ENCODE peak calls at places on chromosomes 12 and 14, in six cellular contexts. One of them, this sample, is unnamed.

GRCh38 chr12:14310866-14311265 is 54.6 kb upstream of the ATF7IP start:
- DNase-seq in endodermal cell: no peak
- DNase-seq in spleen: no peak
- DNase-seq in heart left ventricle: no peak
- DNase-seq in gastrocnemius medialis: no peak
- DNase-seq in ovary: no peak
- DNase-seq in this sample: no peak

GRCh38 chr12:58491296-58491695 is 429.0 kb downstream of the LRIG3 start:
- DNase-seq in endodermal cell: no peak
- DNase-seq in gastrocnemius medialis: no peak
- DNase-seq in heart left ventricle: no peak
- DNase-seq in spleen: no peak
- DNase-seq in ovary: no peak
- DNase-seq in this sample: no peak

GRCh38 chr12:100293017-100293416 is 26.0 kb downstream of the SCYL2 start:
- DNase-seq in ovary: no peak
- DNase-seq in heart left ventricle: no peak
- DNase-seq in gastrocnemius medialis: no peak
- DNase-seq in spleen: no peak
- DNase-seq in endodermal cell: no peak
- DNase-seq in this sample: no peak

GRCh38 chr12:56930241-56930640 is 4.0 kb downstream of the SDR9C7 start:
- DNase-seq in gastrocnemius medialis: no peak
- DNase-seq in heart left ventricle: no peak
- DNase-seq in endodermal cell: no peak
- DNase-seq in ovary: no peak
- DNase-seq in spleen: no peak
- DNase-seq in this sample: no peak

GRCh38 chr12:68675098-68675842 is 11.5 kb upstream of the NUP107 start:
- DNase-seq in heart left ventricle: no peak
- DNase-seq in gastrocnemius medialis: no peak
- DNase-seq in ovary: no peak
- DNase-seq in endodermal cell: peak; percentile 54
- DNase-seq in spleen: peak; percentile 88
- DNase-seq in this sample: no peak

GRCh38 chr12:87618199-87618598 is 411.0 kb downstream of the C12orf50 start:
- DNase-seq in ovary: no peak
- DNase-seq in spleen: no peak
- DNase-seq in gastrocnemius medialis: no peak
- DNase-seq in endodermal cell: no peak
- DNase-seq in heart left ventricle: no peak
- DNase-seq in this sample: no peak

GRCh38 chr12:93453633-93454032 is 11.9 kb upstream of the UBE2N start:
- DNase-seq in gastrocnemius medialis: no peak
- DNase-seq in spleen: no peak
- DNase-seq in heart left ventricle: no peak
- DNase-seq in ovary: no peak
- DNase-seq in endodermal cell: no peak
- DNase-seq in this sample: no peak

GRCh38 chr14:84254205-84254788 is 1275.6 kb upstream of the FLRT2 start:
- DNase-seq in endodermal cell: peak; percentile 86
- DNase-seq in heart left ventricle: no peak
- DNase-seq in gastrocnemius medialis: no peak
- DNase-seq in spleen: no peak
- DNase-seq in ovary: no peak
- DNase-seq in this sample: no peak

GRCh38 chr14:74965770-74966153 is 10.4 kb upstream of the PGF start:
- DNase-seq in endodermal cell: no peak
- DNase-seq in gastrocnemius medialis: no peak
- DNase-seq in spleen: no peak
- DNase-seq in ovary: no peak
- DNase-seq in heart left ventricle: no peak
- DNase-seq in this sample: no peak

GRCh38 chr14:33568935-33569579 is 381.8 kb downstream of the EGLN3 start:
- DNase-seq in endodermal cell: no peak
- DNase-seq in spleen: no peak
- DNase-seq in gastrocnemius medialis: no peak
- DNase-seq in heart left ventricle: no peak
- DNase-seq in ovary: no peak
- DNase-seq in this sample: no peak

GRCh38 chr14:104889374-104889755 is 24.3 kb downstream of the CEP170B start:
- DNase-seq in heart left ventricle: no peak
- DNase-seq in endodermal cell: peak; percentile 42
- DNase-seq in spleen: no peak
- DNase-seq in ovary: peak; percentile 7
- DNase-seq in gastrocnemius medialis: no peak
- DNase-seq in this sample: no peak

GRCh38 chr14:104146651-104147345 is 8.4 kb downstream of the KIF26A start:
- DNase-seq in gastrocnemius medialis: no peak
- DNase-seq in spleen: peak; percentile 65
- DNase-seq in endodermal cell: peak; percentile 45
- DNase-seq in ovary: no peak
- DNase-seq in heart left ventricle: peak; percentile 19
- DNase-seq in this sample: no peak

GRCh38 chr12:16062611-16063010 is 151.5 kb downstream of the DERA start:
- DNase-seq in gastrocnemius medialis: no peak
- DNase-seq in endodermal cell: no peak
- DNase-seq in spleen: no peak
- DNase-seq in heart left ventricle: no peak
- DNase-seq in ovary: no peak
- DNase-seq in this sample: no peak

GRCh38 chr12:27257104-27257848 is 13.2 kb downstream of the STK38L start:
- DNase-seq in endodermal cell: no peak
- DNase-seq in heart left ventricle: no peak
- DNase-seq in gastrocnemius medialis: no peak
- DNase-seq in ovary: no peak
- DNase-seq in spleen: no peak
- DNase-seq in this sample: no peak

GRCh38 chr12:115922952-115923564 is 354.4 kb downstream of the MED13L start:
- DNase-seq in spleen: no peak
- DNase-seq in gastrocnemius medialis: no peak
- DNase-seq in ovary: no peak
- DNase-seq in endodermal cell: peak; percentile 54
- DNase-seq in heart left ventricle: no peak
- DNase-seq in this sample: no peak

GRCh38 chr12:81360916-81361315 is 283.0 kb downstream of the ACSS3 start:
- DNase-seq in heart left ventricle: no peak
- DNase-seq in endodermal cell: no peak
- DNase-seq in spleen: no peak
- DNase-seq in gastrocnemius medialis: no peak
- DNase-seq in ovary: no peak
- DNase-seq in this sample: no peak

GRCh38 chr12:131753757-131754156 is 42.9 kb downstream of the SFSWAP start:
- DNase-seq in heart left ventricle: no peak
- DNase-seq in spleen: no peak
- DNase-seq in endodermal cell: peak; percentile 44
- DNase-seq in ovary: no peak
- DNase-seq in gastrocnemius medialis: no peak
- DNase-seq in this sample: no peak
- H3K36me3 ChIP-seq in heart left ventricle: peaks cover 98% of the 10 kb centered on the region
- H3K36me3 ChIP-seq in spleen: peaks cover 88% of the 10 kb centered on the region
- H3K36me3 ChIP-seq in endodermal cell: peaks cover 95% of the 10 kb centered on the region
- H3K36me3 ChIP-seq in ovary: no peaks in the 10 kb centered on the region
- H3K36me3 ChIP-seq in gastrocnemius medialis: no peaks in the 10 kb centered on the region
- H3K36me3 ChIP-seq in this sample: peaks cover 67% of the 10 kb centered on the region

GRCh38 chr12:120744922-120745493 is 19.4 kb downstream of the ACADS start:
- DNase-seq in gastrocnemius medialis: no peak
- DNase-seq in heart left ventricle: no peak
- DNase-seq in spleen: peak; percentile 81
- DNase-seq in ovary: no peak
- DNase-seq in endodermal cell: no peak
- DNase-seq in this sample: no peak
- H3K36me3 ChIP-seq in gastrocnemius medialis: no peaks in the 10 kb centered on the region
- H3K36me3 ChIP-seq in heart left ventricle: no peaks in the 10 kb centered on the region
- H3K36me3 ChIP-seq in spleen: no peaks in the 10 kb centered on the region
- H3K36me3 ChIP-seq in ovary: no peaks in the 10 kb centered on the region
- H3K36me3 ChIP-seq in endodermal cell: no peaks in the 10 kb centered on the region
- H3K36me3 ChIP-seq in this sample: no peaks in the 10 kb centered on the region

GRCh38 chr14:101895256-101895655 is 69.1 kb upstream of the DYNC1H1 start:
- DNase-seq in heart left ventricle: no peak
- DNase-seq in spleen: no peak
- DNase-seq in ovary: no peak
- DNase-seq in endodermal cell: peak; percentile 1
- DNase-seq in gastrocnemius medialis: no peak
- DNase-seq in this sample: no peak

GRCh38 chr14:101897326-101897725 is 67.0 kb upstream of the DYNC1H1 start:
- DNase-seq in spleen: no peak
- DNase-seq in endodermal cell: no peak
- DNase-seq in heart left ventricle: no peak
- DNase-seq in gastrocnemius medialis: no peak
- DNase-seq in ovary: no peak
- DNase-seq in this sample: no peak

GRCh38 chr14:101891471-101891870 is 72.9 kb upstream of the DYNC1H1 start:
- DNase-seq in ovary: no peak
- DNase-seq in spleen: peak; percentile 59
- DNase-seq in heart left ventricle: no peak
- DNase-seq in gastrocnemius medialis: no peak
- DNase-seq in endodermal cell: peak; percentile 32
- DNase-seq in this sample: no peak

GRCh38 chr14:101894365-101895113 is 69.8 kb upstream of the DYNC1H1 start:
- DNase-seq in endodermal cell: peak; percentile 1
- DNase-seq in ovary: no peak
- DNase-seq in gastrocnemius medialis: no peak
- DNase-seq in spleen: no peak
- DNase-seq in heart left ventricle: no peak
- DNase-seq in this sample: no peak

GRCh38 chr14:101893759-101894158 is 70.6 kb upstream of the DYNC1H1 start:
- DNase-seq in endodermal cell: peak; percentile 29
- DNase-seq in spleen: peak; percentile 41
- DNase-seq in gastrocnemius medialis: no peak
- DNase-seq in ovary: no peak
- DNase-seq in heart left ventricle: no peak
- DNase-seq in this sample: no peak
- H3K36me3 ChIP-seq in endodermal cell: peaks cover 59% of the 10 kb centered on the region
- H3K36me3 ChIP-seq in spleen: peaks cover 73% of the 10 kb centered on the region
- H3K36me3 ChIP-seq in gastrocnemius medialis: no peaks in the 10 kb centered on the region
- H3K36me3 ChIP-seq in ovary: no peaks in the 10 kb centered on the region
- H3K36me3 ChIP-seq in heart left ventricle: peaks cover 99% of the 10 kb centered on the region
- H3K36me3 ChIP-seq in this sample: peaks cover 45% of the 10 kb centered on the region

DNA sequence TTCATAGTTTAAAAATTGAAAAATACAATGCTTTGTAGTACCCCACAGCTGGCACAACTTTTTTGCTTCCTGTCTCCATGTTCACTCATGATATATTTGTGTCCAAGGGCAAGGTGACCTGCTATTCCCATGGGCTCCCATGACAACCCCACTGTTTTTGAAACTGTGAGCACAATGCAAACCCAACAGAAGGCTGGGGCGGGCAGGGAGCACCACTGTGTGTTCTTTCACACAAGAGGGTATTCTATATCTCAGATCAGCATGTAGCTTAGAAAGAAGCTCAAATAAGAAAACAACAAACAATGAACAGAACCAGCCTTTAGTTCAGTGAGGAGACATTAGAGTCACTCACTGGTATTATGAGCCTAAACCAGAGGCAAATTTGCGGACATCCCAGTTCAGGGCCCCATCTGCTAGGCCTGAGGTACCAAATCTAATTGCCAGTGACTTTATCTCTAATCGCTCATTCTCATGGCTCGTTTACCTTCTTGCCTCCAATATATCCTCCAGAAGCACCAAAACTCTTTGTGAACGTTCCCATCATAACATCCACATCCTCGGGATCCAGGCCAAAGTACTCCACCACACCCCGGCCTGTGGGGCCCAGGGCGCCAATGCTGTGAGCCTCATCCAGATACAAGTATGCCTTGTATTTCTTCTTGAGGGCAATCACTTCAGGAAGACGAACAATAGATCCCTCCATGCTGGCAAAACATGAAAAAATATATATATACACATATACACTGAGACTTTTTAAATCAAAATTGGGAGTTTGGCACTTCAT is 56.4 kb upstream of the ISM2 start:
- DNase-seq in ovary: no peak
- DNase-seq in spleen: no peak
- DNase-seq in gastrocnemius medialis: no peak
- DNase-seq in endodermal cell: no peak
- DNase-seq in heart left ventricle: no peak
- DNase-seq in this sample: no peak
- H3K36me3 ChIP-seq in ovary: no peaks in the 10 kb centered on the region
- H3K36me3 ChIP-seq in spleen: peaks cover 39% of the 10 kb centered on the region
- H3K36me3 ChIP-seq in gastrocnemius medialis: no peaks in the 10 kb centered on the region
- H3K36me3 ChIP-seq in endodermal cell: peaks cover 76% of the 10 kb centered on the region
- H3K36me3 ChIP-seq in heart left ventricle: peaks cover 78% of the 10 kb centered on the region
- H3K36me3 ChIP-seq in this sample: peaks cover 17% of the 10 kb centered on the region

GRCh38 chr14:31164115-31164514 is 43.5 kb downstream of the HECTD1 start:
- DNase-seq in ovary: no peak
- DNase-seq in gastrocnemius medialis: no peak
- DNase-seq in heart left ventricle: no peak
- DNase-seq in spleen: no peak
- DNase-seq in endodermal cell: no peak
- DNase-seq in this sample: no peak
- H3K36me3 ChIP-seq in ovary: no peaks in the 10 kb centered on the region
- H3K36me3 ChIP-seq in gastrocnemius medialis: no peaks in the 10 kb centered on the region
- H3K36me3 ChIP-seq in heart left ventricle: peaks cover 99% of the 10 kb centered on the region
- H3K36me3 ChIP-seq in spleen: peaks cover 61% of the 10 kb centered on the region
- H3K36me3 ChIP-seq in endodermal cell: peaks cover 88% of the 10 kb centered on the region
- H3K36me3 ChIP-seq in this sample: peaks cover 88% of the 10 kb centered on the region

GRCh38 chr12:113945174-113946173 is 20.7 kb downstream of the RBM19 start:
- DNase-seq in heart left ventricle: no peak
- DNase-seq in spleen: no peak
- DNase-seq in gastrocnemius medialis: no peak
- DNase-seq in endodermal cell: no peak
- DNase-seq in ovary: no peak
- DNase-seq in this sample: no peak
- H3K36me3 ChIP-seq in heart left ventricle: peaks cover 96% of the 10 kb centered on the region
- H3K36me3 ChIP-seq in spleen: peaks cover 96% of the 10 kb centered on the region
- H3K36me3 ChIP-seq in gastrocnemius medialis: no peaks in the 10 kb centered on the region
- H3K36me3 ChIP-seq in endodermal cell: peaks cover 75% of the 10 kb centered on the region
- H3K36me3 ChIP-seq in ovary: no peaks in the 10 kb centered on the region
- H3K36me3 ChIP-seq in this sample: peaks cover 35% of the 10 kb centered on the region

DNA sequence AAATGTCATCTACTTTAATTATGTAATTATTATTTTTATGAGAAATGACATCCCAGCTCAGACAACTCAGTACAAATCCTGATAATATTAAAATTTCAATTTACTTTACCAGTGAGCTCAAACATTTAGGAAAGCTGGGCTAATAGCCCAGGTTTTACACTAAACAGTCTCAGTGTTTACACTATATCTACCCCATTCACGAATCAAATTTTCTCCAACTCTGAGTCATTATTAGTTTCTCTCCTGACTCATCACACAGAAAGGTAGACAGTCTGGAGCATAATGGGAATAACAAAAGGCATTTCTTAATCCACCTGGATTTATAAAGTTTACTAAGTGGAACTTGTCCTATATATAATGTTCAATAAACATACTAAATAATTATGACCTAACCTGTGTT is 5.7 kb downstream of the PAWR start:
- DNase-seq in gastrocnemius medialis: no peak
- DNase-seq in heart left ventricle: no peak
- DNase-seq in endodermal cell: no peak
- DNase-seq in spleen: no peak
- DNase-seq in ovary: no peak
- DNase-seq in this sample: no peak
- H3K36me3 ChIP-seq in gastrocnemius medialis: no peaks in the 10 kb centered on the region
- H3K36me3 ChIP-seq in heart left ventricle: no peaks in the 10 kb centered on the region
- H3K36me3 ChIP-seq in endodermal cell: peaks cover 6% of the 10 kb centered on the region
- H3K36me3 ChIP-seq in spleen: no peaks in the 10 kb centered on the region
- H3K36me3 ChIP-seq in ovary: no peaks in the 10 kb centered on the region
- H3K36me3 ChIP-seq in this sample: peaks cover 5% of the 10 kb centered on the region